ENCODE peak calls at places on chromosomes 11 and 22, in nine cellular contexts. One of them, this sample, is unnamed.

GRCh38 chr11:75703709-75704237 is 13.9 kb upstream of the MOGAT2 start:
- DNase-seq in heart left ventricle: no peak
- DNase-seq in body of pancreas: no peak
- DNase-seq in AG04450: no peak
- DNase-seq in cardiac muscle cell: no peak
- DNase-seq in GM23338: no peak
- DNase-seq in sigmoid colon: no peak
- DNase-seq in CD8-positive, alpha-beta memory T cell: no peak
- DNase-seq in psoas muscle: no peak
- DNase-seq in this sample: no peak

GRCh38 chr11:7511405-7511804 is 2.4 kb upstream of the PPFIBP2 start:
- DNase-seq in heart left ventricle: peak
- DNase-seq in body of pancreas: peak
- DNase-seq in AG04450: no peak
- DNase-seq in cardiac muscle cell: no peak
- DNase-seq in GM23338: no peak
- DNase-seq in sigmoid colon: peak
- DNase-seq in CD8-positive, alpha-beta memory T cell: no peak
- DNase-seq in psoas muscle: peak
- DNase-seq in this sample: peak

GRCh38 chr11:131409307-131409706 is 38.9 kb downstream of the NTM start:
- DNase-seq in heart left ventricle: no peak
- DNase-seq in body of pancreas: no peak
- DNase-seq in AG04450: no peak
- DNase-seq in cardiac muscle cell: peak
- DNase-seq in GM23338: no peak
- DNase-seq in sigmoid colon: no peak
- DNase-seq in CD8-positive, alpha-beta memory T cell: no peak
- DNase-seq in psoas muscle: no peak
- DNase-seq in this sample: no peak

GRCh38 chr11:112852141-112852853 is 108.9 kb upstream of the NCAM1 start:
- DNase-seq in heart left ventricle: no peak
- DNase-seq in body of pancreas: no peak
- DNase-seq in AG04450: no peak
- DNase-seq in cardiac muscle cell: peak
- DNase-seq in GM23338: no peak
- DNase-seq in sigmoid colon: no peak
- DNase-seq in CD8-positive, alpha-beta memory T cell: no peak
- DNase-seq in psoas muscle: no peak
- DNase-seq in this sample: no peak

GRCh38 chr11:13102865-13103539 is 93.9 kb downstream of the RASSF10 start:
- DNase-seq in heart left ventricle: no peak
- DNase-seq in body of pancreas: no peak
- DNase-seq in AG04450: no peak
- DNase-seq in cardiac muscle cell: no peak
- DNase-seq in GM23338: no peak
- DNase-seq in sigmoid colon: no peak
- DNase-seq in CD8-positive, alpha-beta memory T cell: no peak
- DNase-seq in psoas muscle: no peak
- DNase-seq in this sample: no peak

GRCh38 chr11:2837651-2838050 is 47.9 kb downstream of the CDKN1C start:
- DNase-seq in heart left ventricle: no peak
- DNase-seq in body of pancreas: no peak
- DNase-seq in AG04450: no peak
- DNase-seq in cardiac muscle cell: no peak
- DNase-seq in GM23338: no peak
- DNase-seq in sigmoid colon: no peak
- DNase-seq in CD8-positive, alpha-beta memory T cell: no peak
- DNase-seq in psoas muscle: no peak
- DNase-seq in this sample: no peak

GRCh38 chr11:10263929-10264328 is 30.1 kb downstream of the SBF2 start:
- DNase-seq in heart left ventricle: no peak
- DNase-seq in body of pancreas: no peak
- DNase-seq in AG04450: peak
- DNase-seq in cardiac muscle cell: no peak
- DNase-seq in GM23338: no peak
- DNase-seq in sigmoid colon: no peak
- DNase-seq in CD8-positive, alpha-beta memory T cell: no peak
- DNase-seq in psoas muscle: no peak
- DNase-seq in this sample: no peak

GRCh38 chr11:123060265-123061000 is 1.5 kb downstream of the HSPA8 start:
- DNase-seq in heart left ventricle: no peak
- DNase-seq in body of pancreas: no peak
- DNase-seq in AG04450: no peak
- DNase-seq in cardiac muscle cell: no peak
- DNase-seq in GM23338: no peak
- DNase-seq in sigmoid colon: no peak
- DNase-seq in CD8-positive, alpha-beta memory T cell: no peak
- DNase-seq in psoas muscle: no peak
- DNase-seq in this sample: no peak

GRCh38 chr11:65648997-65649491 is 11.1 kb downstream of the SIPA1 start:
- DNase-seq in heart left ventricle: no peak
- DNase-seq in body of pancreas: peak
- DNase-seq in AG04450: no peak
- DNase-seq in cardiac muscle cell: no peak
- DNase-seq in GM23338: no peak
- DNase-seq in sigmoid colon: no peak
- DNase-seq in CD8-positive, alpha-beta memory T cell: no peak
- DNase-seq in psoas muscle: peak
- DNase-seq in this sample: no peak

GRCh38 chr11:47394322-47395224 is 13.8 kb upstream of the SLC39A13 start:
- DNase-seq in heart left ventricle: peak
- DNase-seq in body of pancreas: no peak
- DNase-seq in AG04450: no peak
- DNase-seq in cardiac muscle cell: no peak
- DNase-seq in GM23338: no peak
- DNase-seq in sigmoid colon: peak
- DNase-seq in CD8-positive, alpha-beta memory T cell: peak
- DNase-seq in psoas muscle: peak
- DNase-seq in this sample: no peak

GRCh38 chr22:47175761-47176359 is 413.4 kb downstream of the TBC1D22A start:
- DNase-seq in heart left ventricle: peak
- DNase-seq in body of pancreas: peak
- DNase-seq in AG04450: no peak
- DNase-seq in cardiac muscle cell: no peak
- DNase-seq in GM23338: no peak
- DNase-seq in sigmoid colon: peak
- DNase-seq in CD8-positive, alpha-beta memory T cell: no peak
- DNase-seq in psoas muscle: peak
- DNase-seq in this sample: no peak

DNA sequence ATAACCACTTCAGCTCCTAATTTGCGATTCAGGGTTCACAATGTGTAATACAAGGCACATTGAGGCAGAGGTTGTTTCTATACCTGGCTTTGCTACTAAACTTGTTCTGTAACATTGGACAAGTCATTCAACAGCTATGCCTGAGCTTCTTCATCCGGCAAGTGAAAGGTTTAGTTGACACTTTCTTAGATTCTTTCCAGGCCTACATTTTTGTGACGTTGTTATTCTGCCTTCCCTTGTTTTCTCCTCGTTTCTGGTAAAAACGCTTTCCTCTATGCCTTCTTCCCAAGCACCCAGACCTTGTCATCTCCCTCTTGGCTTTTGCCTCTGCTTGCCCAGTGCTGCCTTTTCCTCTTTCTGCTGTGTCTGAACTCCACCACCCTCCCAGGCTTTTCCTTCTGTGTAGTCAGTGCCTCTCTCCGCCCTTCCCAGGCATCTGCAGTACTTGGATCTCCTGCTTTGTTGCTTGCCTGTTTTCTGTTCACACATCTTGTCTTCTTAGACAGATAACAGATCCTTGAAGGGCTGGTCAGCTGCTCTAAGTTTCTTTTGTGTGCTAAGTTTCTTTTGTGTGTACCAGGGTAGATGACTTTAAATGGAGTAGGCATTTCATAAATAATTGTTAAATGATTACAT is 1.4 kb upstream of the AMOTL1 start:
- DNase-seq in heart left ventricle: no peak
- DNase-seq in body of pancreas: no peak
- DNase-seq in AG04450: no peak
- DNase-seq in cardiac muscle cell: peak
- DNase-seq in GM23338: no peak
- DNase-seq in sigmoid colon: peak
- DNase-seq in CD8-positive, alpha-beta memory T cell: no peak
- DNase-seq in psoas muscle: no peak
- DNase-seq in this sample: no peak
- H3K27ac ChIP-seq in heart left ventricle: no peak
- H3K27ac ChIP-seq in body of pancreas: peak
- H3K27ac ChIP-seq in AG04450: no peak
- H3K27ac ChIP-seq in cardiac muscle cell: no peak
- H3K27ac ChIP-seq in GM23338: no peak
- H3K27ac ChIP-seq in sigmoid colon: peak
- H3K27ac ChIP-seq in CD8-positive, alpha-beta memory T cell: no peak
- H3K27ac ChIP-seq in psoas muscle: peak
- H3K27ac ChIP-seq in this sample: no peak

GRCh38 chr22:44353063-44353440 is 40.3 kb upstream of the SHISAL1 start:
- DNase-seq in heart left ventricle: peak
- DNase-seq in body of pancreas: no peak
- DNase-seq in AG04450: no peak
- DNase-seq in cardiac muscle cell: no peak
- DNase-seq in GM23338: no peak
- DNase-seq in sigmoid colon: peak
- DNase-seq in CD8-positive, alpha-beta memory T cell: no peak
- DNase-seq in psoas muscle: peak
- DNase-seq in this sample: no peak

GRCh38 chr22:44351685-44352377 is 39.1 kb upstream of the SHISAL1 start:
- DNase-seq in heart left ventricle: no peak
- DNase-seq in body of pancreas: no peak
- DNase-seq in AG04450: peak
- DNase-seq in cardiac muscle cell: peak
- DNase-seq in GM23338: peak
- DNase-seq in sigmoid colon: peak
- DNase-seq in CD8-positive, alpha-beta memory T cell: no peak
- DNase-seq in psoas muscle: no peak
- DNase-seq in this sample: no peak

GRCh38 chr22:44348963-44349950 is 36.5 kb upstream of the SHISAL1 start:
- DNase-seq in heart left ventricle: no peak
- DNase-seq in body of pancreas: no peak
- DNase-seq in AG04450: no peak
- DNase-seq in cardiac muscle cell: peak
- DNase-seq in GM23338: no peak
- DNase-seq in sigmoid colon: no peak
- DNase-seq in CD8-positive, alpha-beta memory T cell: no peak
- DNase-seq in psoas muscle: no peak
- DNase-seq in this sample: no peak

GRCh38 chr22:44352378-44353062 is 39.8 kb upstream of the SHISAL1 start:
- DNase-seq in heart left ventricle: peak
- DNase-seq in body of pancreas: no peak
- DNase-seq in AG04450: no peak
- DNase-seq in cardiac muscle cell: no peak
- DNase-seq in GM23338: no peak
- DNase-seq in sigmoid colon: peak
- DNase-seq in CD8-positive, alpha-beta memory T cell: no peak
- DNase-seq in psoas muscle: peak
- DNase-seq in this sample: no peak

GRCh38 chr22:44351037-44351436 is 38.3 kb upstream of the SHISAL1 start:
- DNase-seq in heart left ventricle: no peak
- DNase-seq in body of pancreas: no peak
- DNase-seq in AG04450: no peak
- DNase-seq in cardiac muscle cell: no peak
- DNase-seq in GM23338: no peak
- DNase-seq in sigmoid colon: no peak
- DNase-seq in CD8-positive, alpha-beta memory T cell: no peak
- DNase-seq in psoas muscle: no peak
- DNase-seq in this sample: no peak
- H3K27ac ChIP-seq in heart left ventricle: no peak
- H3K27ac ChIP-seq in body of pancreas: no peak
- H3K27ac ChIP-seq in AG04450: no peak
- H3K27ac ChIP-seq in cardiac muscle cell: no peak
- H3K27ac ChIP-seq in GM23338: no peak
- H3K27ac ChIP-seq in sigmoid colon: no peak
- H3K27ac ChIP-seq in CD8-positive, alpha-beta memory T cell: no peak
- H3K27ac ChIP-seq in psoas muscle: no peak
- H3K27ac ChIP-seq in this sample: no peak

DNA sequence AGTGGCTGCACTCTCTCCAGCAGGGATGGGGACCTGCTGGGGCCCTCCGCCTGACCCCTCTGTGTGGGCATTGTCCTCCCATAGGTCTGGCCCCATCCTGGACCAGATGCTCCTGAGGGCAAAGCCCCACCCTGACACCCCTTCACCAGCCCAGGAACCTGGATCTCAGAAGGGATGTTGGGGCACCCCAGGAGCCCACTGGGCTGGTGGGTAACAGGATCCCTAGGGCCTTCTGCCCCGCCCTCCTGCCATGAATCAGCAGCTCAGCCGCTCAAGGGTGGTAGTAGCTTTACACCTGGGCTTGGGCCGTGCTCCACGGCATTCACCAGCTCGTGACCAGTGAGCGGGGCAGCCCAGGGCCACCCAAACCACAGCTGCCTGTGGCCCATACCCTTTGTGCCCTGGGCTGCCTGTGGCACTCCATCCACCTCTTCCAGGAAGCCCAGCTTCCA is 1.0 kb upstream of the MAPK12 start:
- DNase-seq in heart left ventricle: no peak
- DNase-seq in body of pancreas: no peak
- DNase-seq in AG04450: no peak
- DNase-seq in cardiac muscle cell: no peak
- DNase-seq in GM23338: no peak
- DNase-seq in sigmoid colon: no peak
- DNase-seq in CD8-positive, alpha-beta memory T cell: no peak
- DNase-seq in psoas muscle: peak
- DNase-seq in this sample: no peak
- H3K27ac ChIP-seq in heart left ventricle: no peak
- H3K27ac ChIP-seq in body of pancreas: no peak
- H3K27ac ChIP-seq in AG04450: no peak
- H3K27ac ChIP-seq in cardiac muscle cell: no peak
- H3K27ac ChIP-seq in GM23338: no peak
- H3K27ac ChIP-seq in sigmoid colon: no peak
- H3K27ac ChIP-seq in CD8-positive, alpha-beta memory T cell: peak
- H3K27ac ChIP-seq in psoas muscle: peak
- H3K27ac ChIP-seq in this sample: no peak

GRCh38 chr11:88484873-88485621 is 147.5 kb upstream of the CTSC start:
- DNase-seq in heart left ventricle: no peak
- DNase-seq in body of pancreas: peak
- DNase-seq in AG04450: no peak
- DNase-seq in cardiac muscle cell: peak
- DNase-seq in GM23338: peak
- DNase-seq in sigmoid colon: no peak
- DNase-seq in CD8-positive, alpha-beta memory T cell: no peak
- DNase-seq in psoas muscle: no peak
- DNase-seq in this sample: no peak

GRCh38 chr11:88478136-88478785 is 140.7 kb upstream of the CTSC start:
- DNase-seq in heart left ventricle: no peak
- DNase-seq in body of pancreas: no peak
- DNase-seq in AG04450: no peak
- DNase-seq in cardiac muscle cell: no peak
- DNase-seq in GM23338: no peak
- DNase-seq in sigmoid colon: no peak
- DNase-seq in CD8-positive, alpha-beta memory T cell: no peak
- DNase-seq in psoas muscle: no peak
- DNase-seq in this sample: no peak

GRCh38 chr11:88487646-88488045 is 150.1 kb upstream of the CTSC start:
- DNase-seq in heart left ventricle: no peak
- DNase-seq in body of pancreas: no peak
- DNase-seq in AG04450: no peak
- DNase-seq in cardiac muscle cell: no peak
- DNase-seq in GM23338: no peak
- DNase-seq in sigmoid colon: no peak
- DNase-seq in CD8-positive, alpha-beta memory T cell: no peak
- DNase-seq in psoas muscle: no peak
- DNase-seq in this sample: no peak

GRCh38 chr11:88480217-88480616 is 142.7 kb upstream of the CTSC start:
- DNase-seq in heart left ventricle: no peak
- DNase-seq in body of pancreas: no peak
- DNase-seq in AG04450: peak
- DNase-seq in cardiac muscle cell: no peak
- DNase-seq in GM23338: no peak
- DNase-seq in sigmoid colon: no peak
- DNase-seq in CD8-positive, alpha-beta memory T cell: no peak
- DNase-seq in psoas muscle: no peak
- DNase-seq in this sample: no peak

GRCh38 chr11:88482871-88483301 is 145.3 kb upstream of the CTSC start:
- DNase-seq in heart left ventricle: no peak
- DNase-seq in body of pancreas: no peak
- DNase-seq in AG04450: peak
- DNase-seq in cardiac muscle cell: no peak
- DNase-seq in GM23338: no peak
- DNase-seq in sigmoid colon: no peak
- DNase-seq in CD8-positive, alpha-beta memory T cell: no peak
- DNase-seq in psoas muscle: no peak
- DNase-seq in this sample: no peak
- H3K27ac ChIP-seq in heart left ventricle: no peak
- H3K27ac ChIP-seq in body of pancreas: no peak
- H3K27ac ChIP-seq in AG04450: no peak
- H3K27ac ChIP-seq in cardiac muscle cell: no peak
- H3K27ac ChIP-seq in GM23338: no peak
- H3K27ac ChIP-seq in sigmoid colon: no peak
- H3K27ac ChIP-seq in CD8-positive, alpha-beta memory T cell: no peak
- H3K27ac ChIP-seq in psoas muscle: no peak
- H3K27ac ChIP-seq in this sample: no peak